ENCODE peak calls at places on chromosomes 6 and 20, in five cellular contexts. Z, W, Y, X and O are unnamed samples.

GRCh38 chr6:143158113-143158581 is 97.5 kb downstream of the AIG1 start:
- DNase-seq in Z (peak; percentile 41), W (no peak), Y (no peak), X (no peak), O (no peak)

GRCh38 chr6:117506180-117506835 is 23.8 kb downstream of the DCBLD1 start:
- DNase-seq in Z (peak; percentile 33), W (no peak), Y (no peak), X (no peak), O (no peak)

GRCh38 chr6:151675746-151676459 is 131.6 kb upstream of the ESR1 start:
- DNase-seq in Z (peak; percentile 38), W (peak; percentile 67), Y (peak; percentile 49), X (peak; percentile 79), O (no peak)

GRCh38 chr20:25259788-25260254 is 11.9 kb downstream of the PYGB start:
- DNase-seq in Z (no peak), W (no peak), Y (no peak), X (peak; percentile 49), O (no peak)

GRCh38 chr6:69580696-69581095 is 216.1 kb downstream of the LMBRD1 start:
- DNase-seq in Z (no peak), W (no peak), Y (peak; percentile 7), X (no peak), O (no peak)

GRCh38 chr20:63699466-63700198 is 3.2 kb downstream of the TNFRSF6B start:
- DNase-seq in Z (no peak), W (no peak), Y (no peak), X (no peak), O (no peak)

GRCh38 chr6:21533678-21534077 is 59.9 kb upstream of the SOX4 start:
- DNase-seq in Z (no peak), W (peak; percentile 27), Y (no peak), X (no peak), O (no peak)

GRCh38 chr6:35052694-35053565 is 88.2 kb downstream of the TCP11 start:
- DNase-seq in Z (no peak), W (no peak), Y (no peak), X (peak; percentile 37), O (no peak)

GRCh38 chr6:11606287-11606686 is 68.7 kb downstream of the TMEM170B start:
- DNase-seq in Z (no peak), W (no peak), Y (no peak), X (no peak), O (no peak)

GRCh38 chr20:62266340-62266739 is 28.0 kb downstream of the OSBPL2 start:
- DNase-seq in Z (no peak), W (peak; percentile 22), Y (no peak), X (no peak), O (no peak)

GRCh38 chr6:124203812-124204167 is 400.1 kb downstream of the NKAIN2 start:
- DNase-seq in Z (peak; percentile 76), W (no peak), Y (no peak), X (no peak), O (no peak)

GRCh38 chr20:14333734-14334133 is 3.7 kb downstream of the FLRT3 start:
- DNase-seq in Z (no peak), W (no peak), Y (no peak), X (no peak), O (no peak)

GRCh38 chr6:36563237-36563927 is 16.1 kb upstream of the STK38 start:
- DNase-seq in Z (no peak), W (no peak), Y (no peak), X (no peak), O (no peak)

GRCh38 chr20:63191400-63191799 is 24.5 kb downstream of the YTHDF1 start:
- DNase-seq in Z (no peak), W (peak; percentile 97), Y (no peak), X (no peak), O (peak; percentile 64)

GRCh38 chr6:113856571-113857564 is at the start of gene MARCKS:
- DNase-seq in Z (peak; percentile 89), W (peak; percentile 80), Y (peak; percentile 78), X (peak; percentile 96), O (no peak)

GRCh38 chr20:24979036-24979960 is 13.3 kb downstream of the APMAP start:
- DNase-seq in Z (no peak), W (no peak), Y (no peak), X (no peak), O (no peak)

GRCh38 chr20:32021091-32021490 is 10.9 kb downstream of the CCM2L start:
- DNase-seq in Z (no peak), W (no peak), Y (no peak), X (no peak), O (no peak)

GRCh38 chr6:47853766-47854165 is 71.9 kb downstream of the OPN5 start:
- DNase-seq in Z (no peak), W (no peak), Y (no peak), X (no peak), O (no peak)

GRCh38 chr6:40356242-40356910 is 230.8 kb downstream of the LRFN2 start:
- DNase-seq in Z (peak; percentile 37), W (no peak), Y (no peak), X (no peak), O (no peak)

GRCh38 chr20:34458631-34459030 is 57.6 kb upstream of the DYNLRB1 start:
- DNase-seq in Z (no peak), W (no peak), Y (no peak), X (no peak), O (no peak)

GRCh38 chr6:17389274-17389847 is 4.0 kb upstream of the CAP2 start:
- DNase-seq in Z (peak; percentile 90), W (peak; percentile 82), Y (no peak), X (no peak), O (no peak)

GRCh38 chr6:25009351-25009750 is 73.6 kb upstream of the RIPOR2 start:
- DNase-seq in Z (no peak), W (no peak), Y (no peak), X (no peak), O (no peak)

GRCh38 chr20:58611236-58612020 is 39.7 kb upstream of the STX16 start:
- DNase-seq in Z (peak; percentile 24), W (peak; percentile 99), Y (no peak), X (no peak), O (no peak)

GRCh38 chr6:162078126-162078525 is 649.4 kb downstream of the PRKN start:
- DNase-seq in Z (peak; percentile 44), W (no peak), Y (no peak), X (no peak), O (no peak)

GRCh38 chr6:8558953-8559352 is 123.6 kb upstream of the SLC35B3 start:
- DNase-seq in Z (no peak), W (peak; percentile 7), Y (no peak), X (no peak), O (no peak)

GRCh38 chr6:63347599-63347998 is 27.8 kb upstream of the LGSN start:
- DNase-seq in Z (peak; percentile 88), W (peak; percentile 83), Y (no peak), X (peak; percentile 17), O (peak; percentile 80)

GRCh38 chr6:124487778-124488431 is 474.3 kb upstream of the RNF217 start:
- DNase-seq in Z (peak; percentile 63), W (peak; percentile 34), Y (no peak), X (no peak), O (no peak)

GRCh38 chr6:100317031-100317430 is 147.7 kb downstream of the SIM1 start:
- DNase-seq in Z (no peak), W (no peak), Y (no peak), X (no peak), O (no peak)

GRCh38 chr6:24009319-24009718 is 116.7 kb upstream of the NRSN1 start:
- DNase-seq in Z (no peak), W (no peak), Y (no peak), X (no peak), O (no peak)

GRCh38 chr20:33154252-33154651 is 13.7 kb upstream of the BPIFA2 start:
- DNase-seq in Z (no peak), W (no peak), Y (no peak), X (no peak), O (no peak)

GRCh38 chr6:7446644-7447325 is 57.2 kb downstream of the RIOK1 start:
- DNase-seq in Z (peak; percentile 94), W (no peak), Y (no peak), X (no peak), O (no peak)

DNA sequence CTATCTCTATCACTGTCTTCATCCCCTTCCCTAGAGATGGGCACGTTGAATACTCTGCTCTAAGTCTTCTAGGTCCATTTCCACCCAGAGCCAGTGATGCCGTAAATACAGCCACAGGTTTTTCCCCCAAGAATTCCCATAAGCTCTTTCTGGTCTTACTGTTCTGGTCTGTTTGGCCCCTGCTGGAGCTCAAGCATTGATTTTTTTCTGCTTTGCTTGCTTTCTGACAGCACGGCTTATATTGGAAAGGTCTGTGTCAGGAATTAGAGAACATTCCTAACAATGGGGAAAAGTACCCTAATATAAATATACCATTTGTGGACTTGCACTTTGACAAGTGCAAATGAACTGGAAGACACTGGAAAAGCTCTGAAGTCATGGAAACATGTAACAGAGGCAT is 302.6 kb downstream of the TSHZ2 start:
- DNase-seq in Z (no peak), W (no peak), Y (no peak), X (no peak), O (no peak)
- TF ChIP-seq EZH2 in Z (no peak), W (no peak), Y (no peak), X (no peak), O (no peak)

GRCh38 chr6:43268782-43269272 is 25.5 kb downstream of the TTBK1 start:
- DNase-seq in Z (no peak), W (no peak), Y (no peak), X (no peak), O (no peak)
- H3K4me3 ChIP-seq in Z (no peak overlapping the region), W (no peak overlapping the region), Y (peak overlapping the region; percentile 41), X (no peak overlapping the region), O (no peak overlapping the region)

DNA sequence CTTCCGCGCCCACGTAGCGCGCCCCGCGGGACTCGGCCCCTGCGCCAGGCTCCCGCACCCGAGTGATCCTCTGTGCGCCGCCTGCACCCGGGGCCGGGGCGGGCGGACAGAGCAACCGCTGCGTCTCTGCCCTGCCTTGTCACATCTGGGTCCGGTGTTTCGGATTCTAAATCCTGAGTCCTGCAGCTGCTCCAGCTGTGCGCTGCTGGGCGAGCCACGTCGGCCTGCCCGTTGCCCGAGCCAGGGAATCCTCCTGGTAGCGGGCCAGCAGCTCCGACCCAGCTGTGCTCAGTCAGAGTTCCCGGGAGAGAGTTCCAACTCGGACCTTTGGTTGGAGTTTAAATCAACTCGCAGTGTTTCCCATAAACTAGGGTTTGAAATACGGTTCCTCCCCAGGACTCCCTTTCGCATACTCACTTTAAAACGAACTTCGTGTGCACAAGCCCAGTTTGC is 268 bp upstream of the PDE10A start:
- DNase-seq in Z (peak; percentile 12), W (peak; percentile 4), Y (no peak), X (peak; percentile 47), O (no peak)
- TF ChIP-seq EZH2 in Z (peak; percentile 60), W (no peak), Y (no peak), X (no peak), O (peak; percentile 70)

DNA sequence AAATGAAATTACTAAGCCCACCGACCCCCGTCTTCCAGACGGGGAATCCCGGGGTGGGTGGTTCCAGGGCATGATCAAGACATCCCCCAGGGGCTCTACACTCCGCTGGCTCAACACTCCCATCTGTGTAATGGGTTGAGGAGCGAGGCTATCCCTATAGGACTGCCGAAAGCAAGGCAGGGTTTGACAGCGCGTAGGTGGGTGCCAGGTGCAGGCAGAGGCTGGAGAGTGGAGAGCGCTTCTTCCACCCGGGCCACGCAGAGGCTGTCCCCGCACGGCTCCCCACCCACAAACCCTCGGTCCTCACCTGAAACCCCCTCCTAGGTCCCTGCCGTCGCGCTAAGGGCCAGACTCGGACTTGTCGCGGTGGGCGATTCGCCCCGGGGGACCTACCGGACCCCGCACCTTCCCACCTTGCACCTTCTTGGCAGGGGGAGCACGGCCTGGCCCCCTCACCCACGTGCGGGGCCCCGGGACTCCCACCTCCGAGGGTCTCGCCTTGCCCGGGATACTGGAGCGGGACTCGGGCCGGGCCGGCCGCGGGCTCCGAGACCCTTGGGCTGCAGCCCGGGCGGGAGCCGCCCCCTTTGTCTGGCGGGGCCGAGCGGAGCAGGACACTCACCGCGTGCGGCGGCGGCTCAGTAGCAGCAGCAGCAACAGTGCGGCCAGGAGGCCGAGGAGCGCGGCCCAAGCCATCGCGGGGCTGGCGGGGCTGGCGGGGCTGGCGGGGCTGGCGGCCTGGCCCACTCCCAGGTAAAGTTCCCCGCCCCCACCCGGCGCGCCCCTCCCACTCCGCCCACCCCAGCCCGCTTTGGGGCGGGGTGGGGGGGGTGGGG is at the start of gene PTGIS:
- DNase-seq in Z (no peak), W (no peak), Y (no peak), X (peak; percentile 73), O (no peak)
- H3K4me3 ChIP-seq in Z (no peak within 1 kb of the TSS), W (peak within 1 kb of the TSS; percentile 22), Y (no peak within 1 kb of the TSS), X (peak within 1 kb of the TSS; percentile 96), O (no peak within 1 kb of the TSS)